ENCODE peak calls at places on chromosomes 16 and 17, in five cellular contexts. T is ovary, K is HFF-Myc, Q is AG04450, D is brain microvascular endothelial cell. A is an unnamed sample.

GRCh38 chr16:81524382-81524781 is 79.8 kb downstream of the CMIP start:
- DNase-seq in D (no peak), T (no peak), K (no peak), Q (no peak), A (no peak)

GRCh38 chr17:4594406-4595349 is 10.3 kb downstream of the SMTNL2 start:
- DNase-seq in T (no peak), D (no peak), K (no peak), Q (no peak), A (no peak)

GRCh38 chr16:88455610-88456355 is 2.7 kb downstream of the ZFPM1 start:
- DNase-seq in T (peak; percentile 53), K (no peak), Q (no peak), D (peak; percentile 36), A (peak; percentile 53)

GRCh38 chr17:60325730-60326524 is 66.0 kb downstream of the USP32 start:
- DNase-seq in D (no peak), T (no peak), Q (no peak), K (no peak), A (no peak)

GRCh38 chr16:8998114-8998513 is 34.4 kb upstream of the USP7 start:
- DNase-seq in K (peak; percentile 48), Q (peak; percentile 20), D (peak; percentile 29), T (no peak), A (peak; percentile 73)

GRCh38 chr16:47008174-47008573 is 34.7 kb upstream of the DNAJA2 start:
- DNase-seq in K (no peak), T (no peak), D (no peak), Q (no peak), A (peak; percentile 45)

GRCh38 chr16:12092347-12092882 is 115.9 kb downstream of the SNX29 start:
- DNase-seq in K (peak; percentile 50), Q (peak; percentile 79), T (peak; percentile 21), D (peak; percentile 65), A (peak; percentile 94)

GRCh38 chr16:72952404-72953301 is 95.3 kb downstream of the ZFHX3 start:
- DNase-seq in T (no peak), K (no peak), Q (peak; percentile 67), D (peak; percentile 94), A (peak; percentile 94)

GRCh38 chr16:86515780-86516617 is 5.7 kb downstream of the FOXF1 start:
- DNase-seq in D (no peak), K (no peak), T (no peak), Q (no peak), A (peak; percentile 62)

GRCh38 chr16:10535461-10535860 is 44.9 kb downstream of the EMP2 start:
- DNase-seq in T (peak; percentile 15), K (no peak), D (no peak), Q (no peak), A (no peak)
- TF ChIP-seq CTCF in T (no peak), K (no peak), D (no peak), Q (no peak), A (no peak)

DNA sequence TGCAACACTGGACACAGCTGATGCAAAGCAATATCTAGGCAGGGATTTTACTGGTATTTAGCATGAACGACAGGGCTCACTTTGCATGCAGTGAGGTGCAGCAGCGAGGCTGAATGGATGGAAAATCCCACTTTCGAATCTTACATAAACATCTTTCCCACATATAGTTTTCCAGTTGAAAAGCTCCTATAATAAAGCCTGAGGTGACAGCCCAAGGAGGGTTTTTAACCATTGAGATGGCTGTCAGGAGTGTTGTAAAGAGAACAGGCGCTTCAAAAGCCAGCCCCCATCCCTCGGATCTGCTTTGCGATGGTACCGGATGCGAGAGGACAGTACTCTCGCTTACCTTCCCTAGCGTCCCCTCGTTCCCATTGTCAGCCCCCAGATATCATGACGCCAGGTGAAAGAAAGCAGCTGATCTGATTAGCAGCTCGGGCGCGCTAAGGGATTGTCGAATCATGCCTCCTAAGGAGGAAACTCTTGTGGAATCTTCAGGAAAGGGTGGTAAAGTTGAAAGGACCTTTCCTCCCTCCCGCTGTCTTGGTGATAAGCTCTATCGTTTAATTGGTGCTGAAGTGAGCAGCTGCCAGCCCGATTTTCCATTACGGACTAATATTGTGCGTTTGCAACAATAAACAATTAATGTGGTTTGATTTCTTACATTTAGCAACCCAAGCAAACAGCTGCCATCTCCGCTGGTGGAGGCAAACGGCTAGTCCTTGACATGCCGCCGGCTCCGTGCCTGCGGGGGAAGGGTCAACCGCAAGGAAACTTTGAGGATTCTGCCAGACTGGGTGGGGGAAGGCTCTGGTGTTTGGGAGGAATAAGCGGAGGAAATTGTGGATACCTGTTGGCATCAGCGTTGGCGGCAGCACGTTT is 1.8 kb downstream of the CDH8 start:
- DNase-seq in T (no peak), Q (no peak), K (no peak), D (no peak), A (no peak)
- H3K4me3 ChIP-seq in T (no peak overlapping the region), Q (no peak overlapping the region), K (no peak overlapping the region), D (peak overlapping the region; percentile 37), A (no peak overlapping the region)

DNA sequence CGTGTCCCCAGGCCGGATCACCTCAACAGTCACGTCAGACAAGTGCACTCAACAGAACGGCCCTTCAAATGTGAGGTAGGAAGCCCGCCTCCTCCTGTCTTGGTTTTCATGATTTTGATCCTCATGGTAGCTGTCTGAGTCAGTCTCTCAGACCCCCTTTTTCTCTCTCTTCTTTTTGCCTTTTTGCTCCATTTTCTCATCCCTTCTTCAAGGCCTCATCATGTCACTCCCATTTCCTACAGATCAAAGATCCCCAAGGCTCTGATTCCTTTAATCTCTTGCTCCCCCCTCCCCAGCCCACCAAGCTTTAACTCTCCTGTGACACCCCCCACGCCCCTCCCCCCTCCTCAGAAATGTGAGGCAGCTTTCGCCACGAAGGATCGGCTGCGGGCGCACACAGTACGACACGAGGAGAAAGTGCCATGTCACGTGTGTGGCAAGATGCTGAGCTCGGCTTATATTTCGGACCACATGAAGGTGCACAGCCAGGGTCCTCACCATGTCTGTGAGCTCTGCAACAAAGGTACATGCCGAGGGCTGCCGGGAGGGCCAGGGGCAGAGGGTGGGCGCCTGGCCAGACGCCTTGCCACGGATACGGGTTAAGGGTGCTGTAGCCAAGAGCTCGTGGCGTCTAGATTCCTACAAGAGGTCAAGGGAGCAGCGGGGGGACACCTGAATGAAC is 2.0 kb downstream of the MAZ start:
- DNase-seq in D (no peak), T (peak; percentile 61), Q (no peak), K (no peak), A (no peak)
- TF ChIP-seq CTCF in D (no peak), T (no peak), Q (no peak), K (no peak), A (no peak)

GRCh38 chr16:80463303-80463702 is 77.5 kb upstream of the DYNLRB2 start:
- DNase-seq in T (no peak), D (no peak), Q (no peak), K (no peak), A (no peak)
- H3K4me3 ChIP-seq in T (no peak overlapping the region), D (no peak overlapping the region), Q (no peak overlapping the region), K (no peak overlapping the region), A (no peak overlapping the region)

GRCh38 chr16:67666032-67666537 is 465 bp downstream of the ENKD1 start:
- DNase-seq in K (no peak), Q (no peak), D (no peak), T (peak; percentile 75), A (peak; percentile 46)

GRCh38 chr16:67666538-67667433 is at the start of the genes C16orf86 and ENKD1:
- DNase-seq in T (peak; percentile 91), K (no peak), D (peak; percentile 23), Q (no peak), A (peak; percentile 70)

GRCh38 chr16:67664258-67664657 is 2.3 kb downstream of the ENKD1 start:
- DNase-seq in D (no peak), Q (no peak), K (no peak), T (no peak), A (no peak)

GRCh38 chr16:67664871-67665270 is 1.7 kb downstream of the ENKD1 start:
- DNase-seq in T (no peak), D (no peak), K (no peak), Q (no peak), A (no peak)

GRCh38 chr16:67665598-67665997 is 952 bp downstream of the ENKD1 start:
- DNase-seq in K (no peak), D (no peak), Q (no peak), T (no peak), A (no peak)
- TF ChIP-seq CTCF in K (no peak), D (no peak), Q (no peak), T (no peak), A (no peak)

GRCh38 chr16:54928421-54929089 is 2.1 kb upstream of the IRX5 start:
- DNase-seq in T (no peak), K (no peak), D (no peak), Q (no peak), A (no peak)

GRCh38 chr16:54928016-54928356 is 2.7 kb upstream of the IRX5 start:
- DNase-seq in Q (no peak), K (no peak), T (no peak), D (no peak), A (peak; percentile 51)

GRCh38 chr16:54927125-54928015 is 3.3 kb upstream of the IRX5 start:
- DNase-seq in Q (no peak), T (no peak), D (no peak), K (no peak), A (no peak)

GRCh38 chr16:54923988-54924387 is 6.7 kb upstream of the IRX5 start:
- DNase-seq in D (no peak), Q (no peak), T (no peak), K (no peak), A (no peak)

DNA sequence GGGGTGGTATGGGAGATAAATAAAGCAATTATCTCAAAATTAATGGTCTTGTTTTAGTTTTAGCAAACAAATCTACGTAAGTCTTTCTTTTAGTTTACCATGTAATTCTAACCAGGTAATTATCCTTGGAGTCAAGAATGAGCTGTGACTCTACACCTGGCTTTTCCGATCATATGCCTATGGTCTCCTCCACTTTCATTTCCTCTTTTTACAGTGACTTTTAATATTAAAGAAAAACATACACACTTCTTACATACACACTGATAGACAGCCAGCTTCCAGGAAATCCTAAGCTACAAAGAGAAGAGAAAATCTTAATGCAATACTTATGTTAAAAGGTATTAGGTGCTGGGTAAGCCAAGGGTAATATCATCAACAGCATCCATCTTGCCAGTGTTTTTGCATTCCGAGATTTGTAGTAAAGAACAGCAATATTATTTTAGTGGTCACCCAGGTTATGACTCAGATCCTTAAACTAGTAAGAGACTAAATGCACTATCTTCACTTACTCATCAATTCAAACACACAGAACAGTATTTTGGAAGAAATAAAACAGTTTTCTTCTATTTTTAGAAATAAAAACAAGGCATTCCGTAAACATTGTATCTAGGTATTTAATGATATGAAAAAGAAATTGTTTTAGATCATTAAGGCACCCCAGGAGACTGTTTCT is 4.4 kb upstream of the IRX5 start:
- DNase-seq in T (no peak), D (no peak), K (no peak), Q (no peak), A (peak; percentile 58)
- H3K4me3 ChIP-seq in T (no peak overlapping the region), D (no peak overlapping the region), K (peak overlapping the region; percentile 82), Q (no peak overlapping the region), A (no peak overlapping the region)